ENCODE peak calls at places on chromosomes 7 and 10, in five cellular contexts. L is SK-N-SH, T is HepG2, Y is K562, U is GM12878. R is an unnamed sample.

GRCh38 chr10:95395947-95396449 is 105.2 kb upstream of the PDLIM1 start:
- DNase-seq in L (no peak), T (no peak), Y (no peak), U (no peak), R (no peak)

GRCh38 chr7:131074043-131074442 is 253.6 kb upstream of the MKLN1 start:
- DNase-seq in L (no peak), T (no peak), Y (no peak), U (no peak), R (no peak)

GRCh38 chr7:111292026-111292430 is 201.1 kb downstream of the LRRN3 start:
- DNase-seq in L (no peak), T (no peak), Y (no peak), U (no peak), R (no peak)

GRCh38 chr10:127216786-127217185 is 20.4 kb upstream of the INSYN2A start:
- DNase-seq in L (no peak), T (no peak), Y (no peak), U (no peak), R (no peak)

GRCh38 chr7:21412291-21412896 is 15.5 kb upstream of the SP4 start:
- DNase-seq in L (no peak), T (no peak), Y (no peak), U (peak; percentile 43), R (no peak)

GRCh38 chr10:131174211-131174565 is 137.3 kb downstream of the TCERG1L start:
- DNase-seq in L (no peak), T (no peak), Y (no peak), U (no peak), R (no peak)

GRCh38 chr10:14063531-14064317 is 267.0 kb downstream of the FRMD4A start:
- DNase-seq in L (no peak), T (no peak), Y (no peak), U (no peak), R (no peak)

GRCh38 chr7:5484921-5485320 is 61.3 kb upstream of the TNRC18 start:
- DNase-seq in L (peak; percentile 32), T (no peak), Y (no peak), U (no peak), R (no peak)

GRCh38 chr10:80133221-80133620 is 691 bp downstream of the PLAC9 start:
- DNase-seq in L (no peak), T (no peak), Y (no peak), U (no peak), R (no peak)

GRCh38 chr7:78099715-78100477 is 301.3 kb downstream of the PHTF2 start:
- DNase-seq in L (no peak), T (no peak), Y (no peak), U (no peak), R (no peak)

GRCh38 chr10:22319559-22320558 is 1.0 kb upstream of the BMI1 start:
- DNase-seq in L (no peak), T (no peak), Y (no peak), U (no peak), R (no peak)

GRCh38 chr7:24052572-24053223 is 231.3 kb upstream of the NPY start:
- DNase-seq in L (no peak), T (no peak), Y (no peak), U (no peak), R (no peak)

GRCh38 chr10:116796910-116797513 is 52.3 kb upstream of the ENO4 start:
- DNase-seq in L (peak; percentile 87), T (peak; percentile 60), Y (peak; percentile 67), U (no peak), R (peak; percentile 87)

GRCh38 chr7:50781371-50781770 is 1.3 kb downstream of the GRB10 start:
- DNase-seq in L (no peak), T (no peak), Y (no peak), U (no peak), R (no peak)

GRCh38 chr10:73650537-73651331 is 5.1 kb downstream of the SYNPO2L start:
- DNase-seq in L (no peak), T (no peak), Y (no peak), U (peak; percentile 65), R (no peak)
- TF ChIP-seq FOXM1 in L (no peak), T (no peak), Y (no peak), U (peak; percentile 66), R (no peak)

GRCh38 chr10:48363617-48364355 is 57.3 kb downstream of the MAPK8 start:
- DNase-seq in L (peak; percentile 30), T (peak; percentile 70), Y (peak; percentile 47), U (peak; percentile 51), R (peak; percentile 39)

GRCh38 chr10:48369501-48369900 is 63.0 kb downstream of the MAPK8 start:
- DNase-seq in L (no peak), T (no peak), Y (no peak), U (no peak), R (no peak)

GRCh38 chr10:48364659-48365405 is 58.4 kb downstream of the MAPK8 start:
- DNase-seq in L (no peak), T (peak; percentile 20), Y (no peak), U (no peak), R (no peak)

GRCh38 chr10:48365668-48366067 is 59.2 kb downstream of the MAPK8 start:
- DNase-seq in L (no peak), T (no peak), Y (no peak), U (no peak), R (no peak)

GRCh38 chr10:48366261-48366660 is 59.8 kb downstream of the MAPK8 start:
- DNase-seq in L (no peak), T (no peak), Y (no peak), U (no peak), R (no peak)
- TF ChIP-seq FOXM1 in L (no peak), T (no peak), Y (no peak), U (no peak), R (no peak)

GRCh38 chr10:92848037-92848440 is 281 bp upstream of the EXOC6 start:
- DNase-seq in L (no peak), T (no peak), Y (peak; percentile 82), U (no peak), R (no peak)

GRCh38 chr10:92848441-92849233 is at the start of gene EXOC6:
- DNase-seq in L (peak; percentile 95), T (peak; percentile 63), Y (peak; percentile 76), U (peak; percentile 20), R (peak; percentile 92)

GRCh38 chr10:92845926-92846325 is 2.4 kb upstream of the EXOC6 start:
- DNase-seq in L (no peak), T (no peak), Y (no peak), U (no peak), R (no peak)

GRCh38 chr10:92846819-92847184 is 1.5 kb upstream of the EXOC6 start:
- DNase-seq in L (no peak), T (no peak), Y (no peak), U (no peak), R (no peak)

GRCh38 chr10:92847185-92847864 is 995 bp upstream of the EXOC6 start:
- DNase-seq in L (no peak), T (peak; percentile 66), Y (no peak), U (no peak), R (no peak)
- TF ChIP-seq FOXM1 in L (no peak), T (no peak), Y (no peak), U (no peak), R (no peak)

GRCh38 chr7:31642681-31643115 is 44.3 kb upstream of the PPP1R17 start:
- DNase-seq in L (no peak), T (no peak), Y (no peak), U (no peak), R (no peak)
- TF ChIP-seq FOXM1 in L (no peak), T (no peak), Y (no peak), U (no peak), R (no peak)

DNA sequence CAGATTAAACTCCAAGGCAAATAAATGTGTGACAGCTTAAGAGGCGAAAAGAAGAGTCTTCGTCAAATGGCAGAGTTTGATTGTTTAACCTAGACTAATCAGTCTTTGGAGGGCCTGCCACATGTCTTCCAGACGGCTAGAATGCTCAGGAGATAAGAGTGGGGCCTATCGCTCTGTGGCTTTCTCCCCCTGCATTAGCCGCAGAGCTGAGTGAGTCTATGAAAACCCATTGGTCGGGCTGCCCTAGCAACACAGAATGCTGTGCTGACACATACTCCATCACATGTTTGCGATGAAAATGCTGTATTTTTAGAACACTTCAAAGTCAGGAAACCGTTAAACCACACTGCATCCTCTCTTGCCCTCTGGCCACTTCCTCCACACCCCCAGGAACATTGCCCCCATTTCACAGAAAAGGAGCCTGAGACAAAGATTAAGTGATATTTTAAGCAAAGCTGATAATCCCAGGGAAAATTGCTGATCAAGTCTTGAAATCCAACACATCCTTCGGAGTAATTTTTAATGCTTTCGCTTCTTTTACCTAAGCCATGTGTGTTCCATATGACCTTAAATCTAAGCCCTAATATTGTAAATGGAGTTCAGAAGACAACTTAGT is 161.0 kb downstream of the CELF2 start:
- DNase-seq in L (peak; percentile 21), T (no peak), Y (peak; percentile 80), U (peak; percentile 98), R (no peak)
- TF ChIP-seq FOXM1 in L (no peak), T (no peak), Y (peak; percentile 97), U (no peak), R (no peak)

DNA sequence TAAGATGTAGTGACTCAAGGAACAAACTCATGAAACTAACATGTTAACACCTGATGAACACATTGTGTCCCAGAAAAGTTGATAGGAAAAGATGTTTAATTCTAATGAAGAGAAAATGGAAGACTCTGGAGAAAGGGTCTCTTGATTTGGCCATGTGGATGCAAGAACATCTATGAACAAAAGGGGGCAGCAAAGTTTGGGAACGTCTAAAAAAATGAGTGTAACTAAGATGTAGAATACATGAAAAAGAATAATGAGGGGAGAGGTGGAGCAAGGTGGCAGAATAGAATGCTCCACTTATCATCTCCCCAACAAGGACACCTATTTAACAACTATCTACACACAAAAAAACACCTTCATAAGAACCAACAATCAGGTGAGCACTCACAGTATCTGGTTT is 805.1 kb downstream of the TNS3 start:
- DNase-seq in L (no peak), T (no peak), Y (no peak), U (no peak), R (no peak)
- TF ChIP-seq FOXM1 in L (no peak), T (no peak), Y (no peak), U (no peak), R (no peak)

DNA sequence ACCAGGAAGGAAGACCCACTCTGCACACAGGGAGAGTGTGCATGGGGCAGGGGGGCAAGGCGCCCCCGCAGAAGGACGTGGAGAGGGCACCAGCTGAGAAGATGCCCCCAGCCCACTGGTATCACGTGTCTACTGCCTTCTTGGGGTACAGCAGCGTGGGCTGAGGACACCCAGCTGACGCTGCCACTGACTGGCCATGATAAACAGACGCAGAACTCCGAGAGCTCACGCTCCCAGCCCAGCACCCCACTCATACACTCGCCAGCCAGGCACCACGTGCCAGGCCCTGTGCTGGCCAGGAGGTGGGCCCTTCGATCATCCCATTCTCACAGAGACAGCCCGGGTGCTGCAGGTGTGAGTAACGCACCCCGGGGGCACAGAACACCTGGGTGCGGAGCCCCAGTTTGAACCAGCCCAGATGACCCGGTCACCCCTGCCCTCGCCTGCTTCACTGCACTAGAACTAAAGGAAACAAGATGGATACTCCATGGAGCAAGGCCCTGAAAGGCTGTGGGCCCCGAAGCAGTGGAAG is 199.8 kb downstream of the MAD1L1 start:
- DNase-seq in L (peak; percentile 26), T (no peak), Y (no peak), U (no peak), R (no peak)
- TF ChIP-seq FOXM1 in L (no peak), T (no peak), Y (no peak), U (no peak), R (no peak)

GRCh38 chr10:43728425-43728824 is 79.7 kb upstream of the ZNF32 start:
- DNase-seq in L (no peak), T (no peak), Y (no peak), U (no peak), R (no peak)
- TF ChIP-seq FOXM1 in L (no peak), T (no peak), Y (no peak), U (no peak), R (no peak)

R was measured in HEK293T.